ENCODE peak calls at places on chromosome 10, in ten cellular contexts. One of them, this sample, is unnamed.

GRCh38 chr10:21527634-21528451 is 2.4 kb upstream of the SKIDA1 start:
- DNase-seq in IMR-90: peak; percentile 57
- DNase-seq in endothelial cell: no peak
- DNase-seq in kidney: no peak
- DNase-seq in cardiac fibroblast: peak; percentile 53
- DNase-seq in upper lobe of left lung: no peak
- DNase-seq in PC-3: peak; percentile 31
- DNase-seq in tibial artery: no peak
- DNase-seq in CD8-positive, alpha-beta T cell: no peak
- DNase-seq in psoas muscle: no peak
- DNase-seq in this sample: no peak

GRCh38 chr10:66234872-66235271 is 691.0 kb upstream of the LRRTM3 start:
- DNase-seq in IMR-90: no peak
- DNase-seq in endothelial cell: no peak
- DNase-seq in kidney: no peak
- DNase-seq in cardiac fibroblast: no peak
- DNase-seq in upper lobe of left lung: no peak
- DNase-seq in PC-3: no peak
- DNase-seq in tibial artery: no peak
- DNase-seq in CD8-positive, alpha-beta T cell: no peak
- DNase-seq in psoas muscle: no peak
- DNase-seq in this sample: no peak

GRCh38 chr10:70092389-70092718 is 39.7 kb downstream of the MACROH2A2 start:
- DNase-seq in IMR-90: no peak
- DNase-seq in endothelial cell: no peak
- DNase-seq in kidney: no peak
- DNase-seq in cardiac fibroblast: no peak
- DNase-seq in upper lobe of left lung: no peak
- DNase-seq in PC-3: no peak
- DNase-seq in tibial artery: no peak
- DNase-seq in CD8-positive, alpha-beta T cell: no peak
- DNase-seq in psoas muscle: no peak
- DNase-seq in this sample: no peak

GRCh38 chr10:131689954-131690669 is 210.7 kb upstream of the PPP2R2D start:
- DNase-seq in IMR-90: no peak
- DNase-seq in endothelial cell: no peak
- DNase-seq in kidney: peak; percentile 17
- DNase-seq in cardiac fibroblast: no peak
- DNase-seq in upper lobe of left lung: no peak
- DNase-seq in PC-3: no peak
- DNase-seq in tibial artery: no peak
- DNase-seq in CD8-positive, alpha-beta T cell: no peak
- DNase-seq in psoas muscle: no peak
- DNase-seq in this sample: no peak

GRCh38 chr10:80264081-80265056 is 25.1 kb downstream of the MAT1A start:
- DNase-seq in IMR-90: no peak
- DNase-seq in endothelial cell: no peak
- DNase-seq in kidney: no peak
- DNase-seq in cardiac fibroblast: no peak
- DNase-seq in upper lobe of left lung: no peak
- DNase-seq in PC-3: no peak
- DNase-seq in tibial artery: no peak
- DNase-seq in CD8-positive, alpha-beta T cell: no peak
- DNase-seq in psoas muscle: no peak
- DNase-seq in this sample: no peak

GRCh38 chr10:96400465-96400864 is 41.7 kb upstream of the OPALIN start:
- DNase-seq in IMR-90: no peak
- DNase-seq in endothelial cell: no peak
- DNase-seq in kidney: no peak
- DNase-seq in cardiac fibroblast: no peak
- DNase-seq in upper lobe of left lung: no peak
- DNase-seq in PC-3: no peak
- DNase-seq in tibial artery: no peak
- DNase-seq in CD8-positive, alpha-beta T cell: no peak
- DNase-seq in psoas muscle: no peak
- DNase-seq in this sample: no peak

GRCh38 chr10:131923059-131923756 is 22.4 kb downstream of the PPP2R2D start:
- DNase-seq in IMR-90: no peak
- DNase-seq in endothelial cell: no peak
- DNase-seq in kidney: peak; percentile 22
- DNase-seq in cardiac fibroblast: no peak
- DNase-seq in upper lobe of left lung: no peak
- DNase-seq in PC-3: no peak
- DNase-seq in tibial artery: no peak
- DNase-seq in CD8-positive, alpha-beta T cell: no peak
- DNase-seq in psoas muscle: no peak
- DNase-seq in this sample: no peak

GRCh38 chr10:112126172-112126571 is 57.4 kb downstream of the GPAM start:
- DNase-seq in IMR-90: no peak
- DNase-seq in endothelial cell: no peak
- DNase-seq in kidney: no peak
- DNase-seq in cardiac fibroblast: no peak
- DNase-seq in upper lobe of left lung: no peak
- DNase-seq in PC-3: no peak
- DNase-seq in tibial artery: no peak
- DNase-seq in CD8-positive, alpha-beta T cell: no peak
- DNase-seq in psoas muscle: no peak
- DNase-seq in this sample: no peak

GRCh38 chr10:29763396-29763795 is 128.6 kb upstream of the SVIL start:
- DNase-seq in IMR-90: no peak
- DNase-seq in endothelial cell: no peak
- DNase-seq in kidney: no peak
- DNase-seq in cardiac fibroblast: no peak
- DNase-seq in upper lobe of left lung: no peak
- DNase-seq in PC-3: no peak
- DNase-seq in tibial artery: no peak
- DNase-seq in CD8-positive, alpha-beta T cell: no peak
- DNase-seq in psoas muscle: no peak
- DNase-seq in this sample: no peak

GRCh38 chr10:71600856-71601255 is 118.7 kb downstream of the C10orf105 start:
- DNase-seq in IMR-90: peak; percentile 55
- DNase-seq in endothelial cell: no peak
- DNase-seq in kidney: no peak
- DNase-seq in cardiac fibroblast: peak; percentile 85
- DNase-seq in upper lobe of left lung: peak; percentile 29
- DNase-seq in PC-3: peak; percentile 35
- DNase-seq in tibial artery: peak; percentile 42
- DNase-seq in CD8-positive, alpha-beta T cell: no peak
- DNase-seq in psoas muscle: no peak
- DNase-seq in this sample: no peak

GRCh38 chr10:74949843-74950765 is 123.7 kb downstream of the KAT6B start:
- DNase-seq in IMR-90: peak; percentile 16
- DNase-seq in endothelial cell: no peak
- DNase-seq in kidney: no peak
- DNase-seq in cardiac fibroblast: no peak
- DNase-seq in upper lobe of left lung: no peak
- DNase-seq in PC-3: peak; percentile 42
- DNase-seq in tibial artery: no peak
- DNase-seq in CD8-positive, alpha-beta T cell: no peak
- DNase-seq in psoas muscle: no peak
- DNase-seq in this sample: no peak

GRCh38 chr10:21494221-21495001 is 31.1 kb downstream of the SKIDA1 start:
- DNase-seq in IMR-90: no peak
- DNase-seq in endothelial cell: peak; percentile 47
- DNase-seq in kidney: peak; percentile 78
- DNase-seq in cardiac fibroblast: peak; percentile 63
- DNase-seq in upper lobe of left lung: no peak
- DNase-seq in PC-3: no peak
- DNase-seq in tibial artery: no peak
- DNase-seq in CD8-positive, alpha-beta T cell: peak; percentile 52
- DNase-seq in psoas muscle: peak; percentile 45
- DNase-seq in this sample: peak; percentile 18

GRCh38 chr10:130652544-130652943 is 516.4 kb downstream of the GLRX3 start:
- DNase-seq in IMR-90: no peak
- DNase-seq in endothelial cell: no peak
- DNase-seq in kidney: no peak
- DNase-seq in cardiac fibroblast: no peak
- DNase-seq in upper lobe of left lung: no peak
- DNase-seq in PC-3: no peak
- DNase-seq in tibial artery: no peak
- DNase-seq in CD8-positive, alpha-beta T cell: no peak
- DNase-seq in psoas muscle: no peak
- DNase-seq in this sample: no peak

GRCh38 chr10:44966816-44967509 is 7.4 kb downstream of the RASSF4 start:
- DNase-seq in IMR-90: no peak
- DNase-seq in endothelial cell: no peak
- DNase-seq in kidney: no peak
- DNase-seq in cardiac fibroblast: no peak
- DNase-seq in upper lobe of left lung: peak; percentile 18
- DNase-seq in PC-3: no peak
- DNase-seq in tibial artery: no peak
- DNase-seq in CD8-positive, alpha-beta T cell: no peak
- DNase-seq in psoas muscle: no peak
- DNase-seq in this sample: no peak
- TF ChIP-seq CTCF in IMR-90: peak; percentile 17
- TF ChIP-seq CTCF in endothelial cell: peak; percentile 61
- TF ChIP-seq CTCF in kidney: no peak
- TF ChIP-seq CTCF in cardiac fibroblast: peak; percentile 23
- TF ChIP-seq CTCF in upper lobe of left lung: no peak
- TF ChIP-seq CTCF in PC-3: peak; percentile 22
- TF ChIP-seq CTCF in tibial artery: peak; percentile 23
- TF ChIP-seq CTCF in CD8-positive, alpha-beta T cell: no peak
- TF ChIP-seq CTCF in psoas muscle: peak; percentile 22
- TF ChIP-seq CTCF in this sample: no peak

GRCh38 chr10:78596556-78596955 is 472.2 kb upstream of the ZMIZ1 start:
- DNase-seq in IMR-90: no peak
- DNase-seq in endothelial cell: no peak
- DNase-seq in kidney: no peak
- DNase-seq in cardiac fibroblast: no peak
- DNase-seq in upper lobe of left lung: no peak
- DNase-seq in PC-3: no peak
- DNase-seq in tibial artery: no peak
- DNase-seq in CD8-positive, alpha-beta T cell: no peak
- DNase-seq in psoas muscle: no peak
- DNase-seq in this sample: no peak

GRCh38 chr10:78600121-78600665 is 468.6 kb upstream of the ZMIZ1 start:
- DNase-seq in IMR-90: no peak
- DNase-seq in endothelial cell: no peak
- DNase-seq in kidney: no peak
- DNase-seq in cardiac fibroblast: no peak
- DNase-seq in upper lobe of left lung: no peak
- DNase-seq in PC-3: no peak
- DNase-seq in tibial artery: no peak
- DNase-seq in CD8-positive, alpha-beta T cell: peak; percentile 23
- DNase-seq in psoas muscle: no peak
- DNase-seq in this sample: no peak

GRCh38 chr10:78600740-78601139 is 468.0 kb upstream of the ZMIZ1 start:
- DNase-seq in IMR-90: peak; percentile 36
- DNase-seq in endothelial cell: no peak
- DNase-seq in kidney: no peak
- DNase-seq in cardiac fibroblast: peak; percentile 29
- DNase-seq in upper lobe of left lung: no peak
- DNase-seq in PC-3: peak; percentile 44
- DNase-seq in tibial artery: no peak
- DNase-seq in CD8-positive, alpha-beta T cell: peak; percentile 9
- DNase-seq in psoas muscle: no peak
- DNase-seq in this sample: no peak

GRCh38 chr10:78597791-78598555 is 470.8 kb upstream of the ZMIZ1 start:
- DNase-seq in IMR-90: no peak
- DNase-seq in endothelial cell: no peak
- DNase-seq in kidney: no peak
- DNase-seq in cardiac fibroblast: no peak
- DNase-seq in upper lobe of left lung: no peak
- DNase-seq in PC-3: no peak
- DNase-seq in tibial artery: no peak
- DNase-seq in CD8-positive, alpha-beta T cell: peak; percentile 32
- DNase-seq in psoas muscle: no peak
- DNase-seq in this sample: no peak

GRCh38 chr10:78599122-78599853 is 469.5 kb upstream of the ZMIZ1 start:
- DNase-seq in IMR-90: no peak
- DNase-seq in endothelial cell: no peak
- DNase-seq in kidney: no peak
- DNase-seq in cardiac fibroblast: no peak
- DNase-seq in upper lobe of left lung: no peak
- DNase-seq in PC-3: peak; percentile 41
- DNase-seq in tibial artery: no peak
- DNase-seq in CD8-positive, alpha-beta T cell: peak; percentile 25
- DNase-seq in psoas muscle: no peak
- DNase-seq in this sample: no peak
- TF ChIP-seq CTCF in IMR-90: no peak
- TF ChIP-seq CTCF in endothelial cell: no peak
- TF ChIP-seq CTCF in kidney: peak; percentile 25
- TF ChIP-seq CTCF in cardiac fibroblast: no peak
- TF ChIP-seq CTCF in upper lobe of left lung: no peak
- TF ChIP-seq CTCF in PC-3: peak; percentile 56
- TF ChIP-seq CTCF in tibial artery: no peak
- TF ChIP-seq CTCF in CD8-positive, alpha-beta T cell: no peak
- TF ChIP-seq CTCF in psoas muscle: no peak
- TF ChIP-seq CTCF in this sample: no peak

GRCh38 chr10:49290131-49290530 is 8.8 kb upstream of the C10orf71 start:
- DNase-seq in IMR-90: no peak
- DNase-seq in endothelial cell: no peak
- DNase-seq in kidney: no peak
- DNase-seq in cardiac fibroblast: no peak
- DNase-seq in upper lobe of left lung: no peak
- DNase-seq in PC-3: no peak
- DNase-seq in tibial artery: no peak
- DNase-seq in CD8-positive, alpha-beta T cell: no peak
- DNase-seq in psoas muscle: no peak
- DNase-seq in this sample: no peak
- TF ChIP-seq CTCF in IMR-90: no peak
- TF ChIP-seq CTCF in endothelial cell: no peak
- TF ChIP-seq CTCF in kidney: no peak
- TF ChIP-seq CTCF in cardiac fibroblast: no peak
- TF ChIP-seq CTCF in upper lobe of left lung: no peak
- TF ChIP-seq CTCF in PC-3: no peak
- TF ChIP-seq CTCF in tibial artery: no peak
- TF ChIP-seq CTCF in CD8-positive, alpha-beta T cell: no peak
- TF ChIP-seq CTCF in psoas muscle: no peak
- TF ChIP-seq CTCF in this sample: no peak

DNA sequence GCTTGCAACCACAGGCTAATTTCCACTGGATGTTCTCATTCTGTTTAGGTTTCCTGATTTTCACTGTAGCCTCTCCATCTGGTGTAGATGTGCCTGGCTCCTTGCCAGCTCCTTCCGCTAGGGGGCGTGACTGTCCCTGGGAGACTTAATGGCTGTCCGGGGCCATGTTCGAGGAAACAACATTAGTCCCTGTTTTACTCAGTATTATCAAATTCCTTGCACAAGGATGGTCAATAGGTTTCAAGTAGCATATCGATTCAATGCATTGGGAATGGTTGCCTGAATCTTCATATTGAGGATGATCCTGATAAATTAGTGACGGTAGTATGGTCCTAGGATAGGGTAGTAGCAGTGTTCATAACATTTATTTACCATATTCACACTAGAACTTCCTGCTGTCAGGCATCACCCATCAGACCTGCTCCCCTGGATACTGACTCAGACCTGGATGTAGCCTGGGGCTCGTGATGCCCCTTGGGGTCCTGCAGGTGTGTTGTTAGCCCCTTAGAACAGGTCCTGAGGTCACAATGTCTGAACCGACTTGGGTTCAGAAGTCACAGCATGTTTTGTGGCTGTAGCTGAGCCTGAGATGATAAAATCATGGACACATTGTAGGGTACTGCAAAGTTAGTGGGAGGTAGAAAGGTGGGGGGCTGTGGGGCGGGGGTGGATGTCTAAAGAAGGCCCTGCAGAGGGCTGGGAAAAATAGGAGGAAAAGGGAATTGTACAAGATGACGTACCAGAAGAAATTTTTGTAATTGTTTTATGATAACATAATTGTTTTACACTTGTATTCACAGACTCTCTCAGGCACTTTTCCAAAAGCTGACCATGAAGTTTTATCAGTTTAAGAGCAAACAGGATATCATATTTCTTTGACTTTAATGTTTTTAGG is 8.9 kb upstream of the EXOC6 start:
- DNase-seq in IMR-90: peak; percentile 91
- DNase-seq in endothelial cell: peak; percentile 76
- DNase-seq in kidney: peak; percentile 80
- DNase-seq in cardiac fibroblast: peak; percentile 84
- DNase-seq in upper lobe of left lung: peak; percentile 56
- DNase-seq in PC-3: no peak
- DNase-seq in tibial artery: peak; percentile 33
- DNase-seq in CD8-positive, alpha-beta T cell: peak; percentile 57
- DNase-seq in psoas muscle: peak; percentile 66
- DNase-seq in this sample: peak; percentile 14
- TF ChIP-seq CTCF in IMR-90: peak; percentile 20
- TF ChIP-seq CTCF in endothelial cell: peak; percentile 72
- TF ChIP-seq CTCF in kidney: peak; percentile 8
- TF ChIP-seq CTCF in cardiac fibroblast: peak; percentile 9
- TF ChIP-seq CTCF in upper lobe of left lung: peak; percentile 10
- TF ChIP-seq CTCF in PC-3: peak; percentile 39
- TF ChIP-seq CTCF in tibial artery: no peak
- TF ChIP-seq CTCF in CD8-positive, alpha-beta T cell: peak; percentile 41
- TF ChIP-seq CTCF in psoas muscle: peak; percentile 16
- TF ChIP-seq CTCF in this sample: no peak